ENCODE peak calls at places on chromosome 19, in five cellular contexts. X is lower leg skin, N is heart left ventricle, I is tibial nerve, T is ovary. U is an unnamed sample.

GRCh38 chr19:54439174-54439851 is 9.7 kb upstream of the LENG8 start:
- DNase-seq in I (peak; percentile 30), T (peak; percentile 47), N (no peak), X (no peak), U (peak; percentile 50)

GRCh38 chr19:2014731-2015610 is 543 bp downstream of the BTBD2 start:
- DNase-seq in X (no peak), T (peak; percentile 64), N (no peak), I (no peak), U (peak; percentile 60)

GRCh38 chr19:6095760-6096159 is 14.5 kb downstream of the RFX2 start:
- DNase-seq in T (no peak), I (no peak), N (no peak), X (no peak), U (no peak)

GRCh38 chr19:43762814-43763213 is 8.1 kb upstream of the SMG9 start:
- DNase-seq in N (no peak), T (no peak), X (no peak), I (no peak), U (no peak)

GRCh38 chr19:57527136-57527881 is at the start of gene ZNF549:
- DNase-seq in T (peak; percentile 92), X (peak; percentile 96), I (peak; percentile 80), N (peak; percentile 91), U (peak; percentile 92)

GRCh38 chr19:10037809-10038208 is 24.5 kb downstream of the RDH8 start:
- DNase-seq in I (no peak), T (no peak), X (no peak), N (no peak), U (no peak)

GRCh38 chr19:42281175-42282035 is 12.4 kb downstream of the CIC start:
- DNase-seq in I (no peak), T (peak; percentile 77), X (peak; percentile 96), N (peak; percentile 81), U (peak; percentile 77)

GRCh38 chr19:48413879-48414623 is 20.6 kb downstream of the GRIN2D start:
- DNase-seq in T (no peak), N (no peak), X (peak; percentile 86), I (no peak), U (no peak)

GRCh38 chr19:18985257-18985656 is 44.2 kb upstream of the HOMER3 start:
- DNase-seq in I (peak; percentile 19), T (no peak), X (no peak), N (peak; percentile 33), U (no peak)

GRCh38 chr19:2079865-2080301 is 16.2 kb downstream of the MOB3A start:
- DNase-seq in X (no peak), N (no peak), I (no peak), T (no peak), U (no peak)

GRCh38 chr19:47630594-47630993 is 21.7 kb downstream of the BICRA start:
- DNase-seq in X (no peak), T (no peak), N (no peak), I (no peak), U (no peak)

GRCh38 chr19:52492201-52492960 is 35.1 kb upstream of the ZNF808 start:
- DNase-seq in T (no peak), I (no peak), N (no peak), X (peak; percentile 60), U (no peak)

GRCh38 chr19:23314505-23315241 is 64.5 kb upstream of the ZNF724 start:
- DNase-seq in I (no peak), X (no peak), T (no peak), N (no peak), U (no peak)

GRCh38 chr19:42090687-42091086 is 14.7 kb downstream of the ZNF574 start:
- DNase-seq in T (no peak), N (no peak), I (no peak), X (no peak), U (no peak)

GRCh38 chr19:1851581-1852293 is 3.5 kb upstream of the REXO1 start:
- DNase-seq in N (peak; percentile 33), X (no peak), I (no peak), T (no peak), U (peak; percentile 65)

GRCh38 chr19:1001538-1002166 is 1.4 kb downstream of the GRIN3B start:
- DNase-seq in T (peak; percentile 71), X (no peak), I (no peak), N (peak; percentile 64), U (peak; percentile 54)

GRCh38 chr19:15251010-15251748 is 18.9 kb upstream of the EPHX3 start:
- DNase-seq in N (peak; percentile 85), X (no peak), I (no peak), T (no peak), U (no peak)

DNA sequence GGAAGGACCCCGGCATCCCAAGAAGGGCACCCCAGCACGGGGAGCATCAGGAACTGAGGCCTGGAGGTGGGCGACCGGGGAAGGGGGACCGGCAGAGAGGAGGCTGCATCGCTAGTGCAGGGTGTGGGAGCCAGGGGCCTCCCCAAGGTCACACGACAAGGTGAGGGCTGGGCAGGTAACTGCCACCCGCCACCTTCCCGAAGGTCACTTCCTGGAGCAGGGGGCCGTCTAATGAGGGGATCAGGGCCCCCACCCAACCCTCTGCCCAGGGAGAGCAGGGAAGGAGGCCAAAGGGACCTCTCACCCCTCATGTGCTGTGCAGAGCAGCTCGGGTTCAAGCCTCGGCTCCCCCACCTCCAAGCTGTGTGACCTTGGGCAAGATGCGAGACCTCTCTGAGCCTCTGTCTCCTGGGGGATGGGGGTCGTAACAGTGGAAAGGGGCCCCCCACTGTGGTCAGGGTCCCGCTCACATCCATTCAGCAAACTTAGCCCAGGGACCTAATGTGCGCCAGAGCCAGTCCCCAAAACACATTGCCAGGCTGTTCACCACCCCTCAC is 6.0 kb downstream of the ZBTB7A start:
- DNase-seq in I (no peak), T (no peak), N (no peak), X (peak; percentile 87), U (no peak)
- TF ChIP-seq POLR2A in I (no peak), T (no peak), N (no peak), X (no peak), U (no peak)

GRCh38 chr19:14118165-14119051 is 846 bp upstream of the PRKACA start:
- DNase-seq in I (peak; percentile 90), T (peak; percentile 90), N (peak; percentile 80), X (peak; percentile 98), U (peak; percentile 59)
- TF ChIP-seq POLR2A in I (peak; percentile 27), T (peak; percentile 56), N (no peak), X (no peak), U (no peak)

GRCh38 chr19:17180997-17181702 is 34.0 kb upstream of the USE1 start:
- DNase-seq in N (no peak), T (no peak), X (no peak), I (no peak), U (no peak)

GRCh38 chr19:17185590-17185989 is 29.6 kb upstream of the USE1 start:
- DNase-seq in N (no peak), T (no peak), I (no peak), X (no peak), U (no peak)

GRCh38 chr19:17183858-17184271 is 31.3 kb upstream of the USE1 start:
- DNase-seq in T (no peak), X (no peak), N (no peak), I (no peak), U (no peak)

GRCh38 chr19:17183271-17183757 is 31.8 kb upstream of the USE1 start:
- DNase-seq in N (no peak), T (no peak), X (no peak), I (no peak), U (no peak)

GRCh38 chr19:17184381-17184841 is 30.7 kb upstream of the USE1 start:
- DNase-seq in N (no peak), I (no peak), X (no peak), T (no peak), U (no peak)
- TF ChIP-seq POLR2A in N (no peak), I (no peak), X (no peak), T (no peak), U (no peak)

GRCh38 chr19:45768644-45769053 is 403 bp downstream of the SIX5 start:
- DNase-seq in N (no peak), X (no peak), I (no peak), T (peak; percentile 78), U (peak; percentile 70)

GRCh38 chr19:45769054-45769782 is at the start of gene SIX5:
- DNase-seq in T (peak; percentile 100), N (peak; percentile 99), I (peak; percentile 96), X (peak; percentile 100), U (peak; percentile 98)

GRCh38 chr19:45767410-45767880 is 1.6 kb downstream of the SIX5 start:
- DNase-seq in T (peak; percentile 90), X (peak; percentile 95), N (peak; percentile 85), I (peak; percentile 82), U (no peak)

GRCh38 chr19:45766919-45767346 is 2.1 kb downstream of the SIX5 start:
- DNase-seq in T (no peak), N (no peak), I (no peak), X (no peak), U (no peak)

GRCh38 chr19:45767881-45768643 is 990 bp downstream of the SIX5 start:
- DNase-seq in N (peak; percentile 70), X (peak; percentile 93), T (peak; percentile 86), I (peak; percentile 53), U (peak; percentile 70)
- TF ChIP-seq POLR2A in N (no peak), X (no peak), T (peak; percentile 20), I (no peak), U (no peak)

GRCh38 chr19:55483681-55484361 is 1.2 kb upstream of the NAT14 start:
- DNase-seq in N (no peak), T (peak; percentile 50), X (no peak), I (no peak), U (no peak)

GRCh38 chr19:55482967-55483671 is 1.9 kb upstream of the NAT14 start:
- DNase-seq in N (no peak), X (no peak), I (no peak), T (no peak), U (no peak)

GRCh38 chr19:55486043-55486970 is 1.3 kb downstream of the NAT14 start:
- DNase-seq in X (no peak), N (no peak), I (no peak), T (peak; percentile 72), U (no peak)

GRCh38 chr19:55485439-55486011 is 537 bp downstream of the NAT14 start:
- DNase-seq in I (no peak), T (peak; percentile 50), X (no peak), N (no peak), U (no peak)

GRCh38 chr19:55484571-55485438 is at the start of gene NAT14:
- DNase-seq in N (peak; percentile 67), I (no peak), X (no peak), T (peak; percentile 85), U (peak; percentile 84)
- TF ChIP-seq POLR2A in N (no peak), I (no peak), X (no peak), T (peak; percentile 20), U (peak; percentile 54)

GRCh38 chr19:45469835-45470146 is 2.0 kb downstream of the FOSB start:
- DNase-seq in I (no peak), X (no peak), N (no peak), T (no peak), U (no peak)
- TF ChIP-seq POLR2A in I (peak; percentile 20), X (no peak), N (peak; percentile 97), T (no peak), U (no peak)

U was measured in erythroblast.